ENCODE peak calls at places on chromosomes 5 and 9, in four cellular contexts. L is naive thymus-derived CD4-positive, alpha-beta T cell; A is bronchial epithelial cell; D is NCI-H460. B is an unnamed sample.

GRCh38 chr9:5089737-5090136 is 95.7 kb downstream of the INSL6 start:
- DNase-seq in L (no peak), A (no peak), D (no peak), B (peak)

GRCh38 chr5:137563301-137563645 is 64.1 kb upstream of the SPOCK1 start:
- DNase-seq in L (no peak), A (no peak), D (no peak), B (no peak)

GRCh38 chr9:93860694-93861658 is 94.2 kb downstream of the BARX1 start:
- DNase-seq in L (no peak), A (no peak), D (no peak), B (no peak)

GRCh38 chr5:14775857-14776256 is 95.7 kb downstream of the ANKH start:
- DNase-seq in L (no peak), A (peak), D (peak), B (peak)

GRCh38 chr5:56415356-56415765 is 182.2 kb upstream of the ANKRD55 start:
- DNase-seq in L (no peak), A (peak), D (peak), B (peak)

GRCh38 chr5:158695595-158696330 is 404.0 kb downstream of the EBF1 start:
- DNase-seq in L (peak), A (peak), D (peak), B (peak)

GRCh38 chr5:81007637-81008027 is 47.5 kb downstream of the RASGRF2 start:
- DNase-seq in L (no peak), A (no peak), D (no peak), B (no peak)

GRCh38 chr5:81269751-81270686 is 31.4 kb upstream of the ZCCHC9 start:
- DNase-seq in L (no peak), A (no peak), D (no peak), B (no peak)

GRCh38 chr9:83633260-83633659 is 10.3 kb downstream of the IDNK start:
- DNase-seq in L (no peak), A (no peak), D (no peak), B (peak)

GRCh38 chr9:125633116-125633743 is 73.8 kb downstream of the MAPKAP1 start:
- DNase-seq in L (no peak), A (no peak), D (no peak), B (peak)

GRCh38 chr5:169637085-169637855 is at the start of gene DOCK2:
- DNase-seq in L (peak), A (no peak), D (no peak), B (no peak)

GRCh38 chr5:171580506-171581265 is 161.2 kb downstream of the FGF18 start:
- DNase-seq in L (no peak), A (peak), D (no peak), B (peak)

GRCh38 chr5:97297063-97297715 is 114.1 kb upstream of the RIOK2 start:
- DNase-seq in L (no peak), A (peak), D (peak), B (no peak)

GRCh38 chr9:90815944-90816357 is 14.3 kb downstream of the SYK start:
- DNase-seq in L (no peak), A (no peak), D (no peak), B (no peak)